ENCODE peak calls at places on chromosome 21, in seven cellular contexts. One of them, this sample, is unnamed.

GRCh38 chr21:27759091-27759659 is 792.3 kb upstream of the ADAMTS5 start:
- DNase-seq in stimulated activated CD8-positive, alpha-beta memory T cell treated with anti-CD3 and anti-CD28 coated beads, Interleukin-2, amount 100 ng/mL, for 1 hour: no peak
- DNase-seq in HAP-1: no peak
- DNase-seq in NCI-H1105 treated with DMSO at 0.1 percent for 48 hours: no peak
- DNase-seq in left colon: peak; percentile 38
- DNase-seq in activated CD8-positive, alpha-beta memory T cell treated with anti-CD3 and anti-CD28 coated beads for 1 hour: no peak
- DNase-seq in T-helper 1 cell: no peak
- DNase-seq in this sample: no peak

GRCh38 chr21:31912501-31912900 is 39.7 kb downstream of the HUNK start:
- DNase-seq in left colon: no peak
- DNase-seq in HAP-1: no peak
- DNase-seq in T-helper 1 cell: no peak
- DNase-seq in activated CD8-positive, alpha-beta memory T cell treated with anti-CD3 and anti-CD28 coated beads for 1 hour: no peak
- DNase-seq in stimulated activated CD8-positive, alpha-beta memory T cell treated with anti-CD3 and anti-CD28 coated beads, Interleukin-2, amount 100 ng/mL, for 1 hour: no peak
- DNase-seq in NCI-H1105 treated with DMSO at 0.1 percent for 48 hours: no peak
- DNase-seq in this sample: no peak

GRCh38 chr21:42352433-42353095 is 1.8 kb upstream of the TFF2 start:
- DNase-seq in left colon: peak; percentile 6
- DNase-seq in T-helper 1 cell: no peak
- DNase-seq in NCI-H1105 treated with DMSO at 0.1 percent for 48 hours: no peak
- DNase-seq in HAP-1: no peak
- DNase-seq in activated CD8-positive, alpha-beta memory T cell treated with anti-CD3 and anti-CD28 coated beads for 1 hour: no peak
- DNase-seq in stimulated activated CD8-positive, alpha-beta memory T cell treated with anti-CD3 and anti-CD28 coated beads, Interleukin-2, amount 100 ng/mL, for 1 hour: no peak
- DNase-seq in this sample: no peak

GRCh38 chr21:41992576-41992975 is 17.6 kb downstream of the ZBTB21 start:
- DNase-seq in T-helper 1 cell: no peak
- DNase-seq in left colon: no peak
- DNase-seq in NCI-H1105 treated with DMSO at 0.1 percent for 48 hours: no peak
- DNase-seq in stimulated activated CD8-positive, alpha-beta memory T cell treated with anti-CD3 and anti-CD28 coated beads, Interleukin-2, amount 100 ng/mL, for 1 hour: no peak
- DNase-seq in HAP-1: no peak
- DNase-seq in activated CD8-positive, alpha-beta memory T cell treated with anti-CD3 and anti-CD28 coated beads for 1 hour: no peak
- DNase-seq in this sample: no peak

GRCh38 chr21:27173052-27173451 is 206.2 kb upstream of the ADAMTS5 start:
- DNase-seq in stimulated activated CD8-positive, alpha-beta memory T cell treated with anti-CD3 and anti-CD28 coated beads, Interleukin-2, amount 100 ng/mL, for 1 hour: no peak
- DNase-seq in left colon: no peak
- DNase-seq in activated CD8-positive, alpha-beta memory T cell treated with anti-CD3 and anti-CD28 coated beads for 1 hour: no peak
- DNase-seq in HAP-1: no peak
- DNase-seq in NCI-H1105 treated with DMSO at 0.1 percent for 48 hours: no peak
- DNase-seq in T-helper 1 cell: no peak
- DNase-seq in this sample: no peak

GRCh38 chr21:14321042-14321441 is 61.9 kb downstream of the HSPA13 start:
- DNase-seq in T-helper 1 cell: no peak
- DNase-seq in HAP-1: no peak
- DNase-seq in activated CD8-positive, alpha-beta memory T cell treated with anti-CD3 and anti-CD28 coated beads for 1 hour: no peak
- DNase-seq in left colon: no peak
- DNase-seq in stimulated activated CD8-positive, alpha-beta memory T cell treated with anti-CD3 and anti-CD28 coated beads, Interleukin-2, amount 100 ng/mL, for 1 hour: no peak
- DNase-seq in NCI-H1105 treated with DMSO at 0.1 percent for 48 hours: no peak
- DNase-seq in this sample: no peak

GRCh38 chr21:25908495-25908894 is 173.7 kb downstream of the GABPA start:
- DNase-seq in T-helper 1 cell: no peak
- DNase-seq in NCI-H1105 treated with DMSO at 0.1 percent for 48 hours: no peak
- DNase-seq in HAP-1: no peak
- DNase-seq in left colon: no peak
- DNase-seq in activated CD8-positive, alpha-beta memory T cell treated with anti-CD3 and anti-CD28 coated beads for 1 hour: no peak
- DNase-seq in stimulated activated CD8-positive, alpha-beta memory T cell treated with anti-CD3 and anti-CD28 coated beads, Interleukin-2, amount 100 ng/mL, for 1 hour: no peak
- DNase-seq in this sample: no peak

GRCh38 chr21:26782754-26783153 is 62.5 kb downstream of the ADAMTS1 start:
- DNase-seq in stimulated activated CD8-positive, alpha-beta memory T cell treated with anti-CD3 and anti-CD28 coated beads, Interleukin-2, amount 100 ng/mL, for 1 hour: no peak
- DNase-seq in T-helper 1 cell: no peak
- DNase-seq in activated CD8-positive, alpha-beta memory T cell treated with anti-CD3 and anti-CD28 coated beads for 1 hour: no peak
- DNase-seq in NCI-H1105 treated with DMSO at 0.1 percent for 48 hours: no peak
- DNase-seq in left colon: no peak
- DNase-seq in HAP-1: no peak
- DNase-seq in this sample: no peak

GRCh38 chr21:34004984-34005383 is 68.4 kb upstream of the MRPS6 start:
- DNase-seq in NCI-H1105 treated with DMSO at 0.1 percent for 48 hours: no peak
- DNase-seq in HAP-1: no peak
- DNase-seq in T-helper 1 cell: no peak
- DNase-seq in left colon: no peak
- DNase-seq in stimulated activated CD8-positive, alpha-beta memory T cell treated with anti-CD3 and anti-CD28 coated beads, Interleukin-2, amount 100 ng/mL, for 1 hour: no peak
- DNase-seq in activated CD8-positive, alpha-beta memory T cell treated with anti-CD3 and anti-CD28 coated beads for 1 hour: no peak
- DNase-seq in this sample: no peak

GRCh38 chr21:45869121-45870007 is 112.2 kb upstream of the COL6A1 start:
- DNase-seq in activated CD8-positive, alpha-beta memory T cell treated with anti-CD3 and anti-CD28 coated beads for 1 hour: no peak
- DNase-seq in T-helper 1 cell: no peak
- DNase-seq in HAP-1: no peak
- DNase-seq in NCI-H1105 treated with DMSO at 0.1 percent for 48 hours: no peak
- DNase-seq in stimulated activated CD8-positive, alpha-beta memory T cell treated with anti-CD3 and anti-CD28 coated beads, Interleukin-2, amount 100 ng/mL, for 1 hour: no peak
- DNase-seq in left colon: no peak
- DNase-seq in this sample: no peak

GRCh38 chr21:33971492-33972013 is 55.9 kb upstream of the ATP5PO start:
- DNase-seq in activated CD8-positive, alpha-beta memory T cell treated with anti-CD3 and anti-CD28 coated beads for 1 hour: no peak
- DNase-seq in NCI-H1105 treated with DMSO at 0.1 percent for 48 hours: no peak
- DNase-seq in left colon: no peak
- DNase-seq in T-helper 1 cell: no peak
- DNase-seq in stimulated activated CD8-positive, alpha-beta memory T cell treated with anti-CD3 and anti-CD28 coated beads, Interleukin-2, amount 100 ng/mL, for 1 hour: no peak
- DNase-seq in HAP-1: peak; percentile 17
- DNase-seq in this sample: no peak

GRCh38 chr21:44370027-44370735 is 16.8 kb downstream of the TRPM2 start:
- DNase-seq in stimulated activated CD8-positive, alpha-beta memory T cell treated with anti-CD3 and anti-CD28 coated beads, Interleukin-2, amount 100 ng/mL, for 1 hour: no peak
- DNase-seq in HAP-1: no peak
- DNase-seq in T-helper 1 cell: no peak
- DNase-seq in left colon: peak; percentile 12
- DNase-seq in NCI-H1105 treated with DMSO at 0.1 percent for 48 hours: peak; percentile 64
- DNase-seq in activated CD8-positive, alpha-beta memory T cell treated with anti-CD3 and anti-CD28 coated beads for 1 hour: no peak
- DNase-seq in this sample: no peak

GRCh38 chr21:41632748-41633475 is 125.0 kb upstream of the TMPRSS2 start:
- DNase-seq in activated CD8-positive, alpha-beta memory T cell treated with anti-CD3 and anti-CD28 coated beads for 1 hour: no peak
- DNase-seq in T-helper 1 cell: no peak
- DNase-seq in NCI-H1105 treated with DMSO at 0.1 percent for 48 hours: peak; percentile 60
- DNase-seq in stimulated activated CD8-positive, alpha-beta memory T cell treated with anti-CD3 and anti-CD28 coated beads, Interleukin-2, amount 100 ng/mL, for 1 hour: no peak
- DNase-seq in left colon: no peak
- DNase-seq in HAP-1: no peak
- DNase-seq in this sample: no peak

GRCh38 chr21:39663742-39664492 is 51.2 kb downstream of the B3GALT5 start:
- DNase-seq in left colon: peak; percentile 21
- DNase-seq in activated CD8-positive, alpha-beta memory T cell treated with anti-CD3 and anti-CD28 coated beads for 1 hour: no peak
- DNase-seq in NCI-H1105 treated with DMSO at 0.1 percent for 48 hours: no peak
- DNase-seq in stimulated activated CD8-positive, alpha-beta memory T cell treated with anti-CD3 and anti-CD28 coated beads, Interleukin-2, amount 100 ng/mL, for 1 hour: no peak
- DNase-seq in HAP-1: no peak
- DNase-seq in T-helper 1 cell: no peak
- DNase-seq in this sample: no peak

GRCh38 chr21:45226540-45227326 is 61.0 kb downstream of the POFUT2 start:
- DNase-seq in activated CD8-positive, alpha-beta memory T cell treated with anti-CD3 and anti-CD28 coated beads for 1 hour: no peak
- DNase-seq in T-helper 1 cell: peak; percentile 10
- DNase-seq in HAP-1: no peak
- DNase-seq in stimulated activated CD8-positive, alpha-beta memory T cell treated with anti-CD3 and anti-CD28 coated beads, Interleukin-2, amount 100 ng/mL, for 1 hour: no peak
- DNase-seq in NCI-H1105 treated with DMSO at 0.1 percent for 48 hours: no peak
- DNase-seq in left colon: no peak
- DNase-seq in this sample: no peak

GRCh38 chr21:44420416-44421205 is 34.7 kb upstream of the LRRC3 start:
- DNase-seq in NCI-H1105 treated with DMSO at 0.1 percent for 48 hours: no peak
- DNase-seq in activated CD8-positive, alpha-beta memory T cell treated with anti-CD3 and anti-CD28 coated beads for 1 hour: no peak
- DNase-seq in left colon: peak; percentile 4
- DNase-seq in stimulated activated CD8-positive, alpha-beta memory T cell treated with anti-CD3 and anti-CD28 coated beads, Interleukin-2, amount 100 ng/mL, for 1 hour: no peak
- DNase-seq in HAP-1: no peak
- DNase-seq in T-helper 1 cell: no peak
- DNase-seq in this sample: no peak

GRCh38 chr21:42837421-42838211 is 41.7 kb downstream of the WDR4 start:
- DNase-seq in NCI-H1105 treated with DMSO at 0.1 percent for 48 hours: no peak
- DNase-seq in stimulated activated CD8-positive, alpha-beta memory T cell treated with anti-CD3 and anti-CD28 coated beads, Interleukin-2, amount 100 ng/mL, for 1 hour: no peak
- DNase-seq in activated CD8-positive, alpha-beta memory T cell treated with anti-CD3 and anti-CD28 coated beads for 1 hour: no peak
- DNase-seq in left colon: no peak
- DNase-seq in T-helper 1 cell: no peak
- DNase-seq in HAP-1: no peak
- DNase-seq in this sample: no peak

GRCh38 chr21:36330904-36331303 is 10.9 kb downstream of the MORC3 start:
- DNase-seq in T-helper 1 cell: peak; percentile 42
- DNase-seq in activated CD8-positive, alpha-beta memory T cell treated with anti-CD3 and anti-CD28 coated beads for 1 hour: peak; percentile 19
- DNase-seq in stimulated activated CD8-positive, alpha-beta memory T cell treated with anti-CD3 and anti-CD28 coated beads, Interleukin-2, amount 100 ng/mL, for 1 hour: peak; percentile 7
- DNase-seq in NCI-H1105 treated with DMSO at 0.1 percent for 48 hours: no peak
- DNase-seq in left colon: peak; percentile 45
- DNase-seq in HAP-1: peak; percentile 52
- DNase-seq in this sample: no peak

GRCh38 chr21:35020446-35020845 is 28.7 kb downstream of the RUNX1 start:
- DNase-seq in HAP-1: no peak
- DNase-seq in activated CD8-positive, alpha-beta memory T cell treated with anti-CD3 and anti-CD28 coated beads for 1 hour: no peak
- DNase-seq in NCI-H1105 treated with DMSO at 0.1 percent for 48 hours: no peak
- DNase-seq in stimulated activated CD8-positive, alpha-beta memory T cell treated with anti-CD3 and anti-CD28 coated beads, Interleukin-2, amount 100 ng/mL, for 1 hour: peak; percentile 18
- DNase-seq in T-helper 1 cell: no peak
- DNase-seq in left colon: no peak
- DNase-seq in this sample: no peak

GRCh38 chr21:35226960-35227741 is 178.0 kb upstream of the RUNX1 start:
- DNase-seq in stimulated activated CD8-positive, alpha-beta memory T cell treated with anti-CD3 and anti-CD28 coated beads, Interleukin-2, amount 100 ng/mL, for 1 hour: no peak
- DNase-seq in HAP-1: no peak
- DNase-seq in activated CD8-positive, alpha-beta memory T cell treated with anti-CD3 and anti-CD28 coated beads for 1 hour: no peak
- DNase-seq in left colon: no peak
- DNase-seq in NCI-H1105 treated with DMSO at 0.1 percent for 48 hours: no peak
- DNase-seq in T-helper 1 cell: peak; percentile 42
- DNase-seq in this sample: no peak

GRCh38 chr21:37915516-37915915 is 741 bp downstream of the KCNJ6 start:
- DNase-seq in HAP-1: no peak
- DNase-seq in activated CD8-positive, alpha-beta memory T cell treated with anti-CD3 and anti-CD28 coated beads for 1 hour: no peak
- DNase-seq in left colon: no peak
- DNase-seq in NCI-H1105 treated with DMSO at 0.1 percent for 48 hours: peak; percentile 74
- DNase-seq in T-helper 1 cell: no peak
- DNase-seq in stimulated activated CD8-positive, alpha-beta memory T cell treated with anti-CD3 and anti-CD28 coated beads, Interleukin-2, amount 100 ng/mL, for 1 hour: no peak
- DNase-seq in this sample: no peak

GRCh38 chr21:46116189-46116845 is 18.4 kb downstream of the COL6A2 start:
- DNase-seq in T-helper 1 cell: no peak
- DNase-seq in stimulated activated CD8-positive, alpha-beta memory T cell treated with anti-CD3 and anti-CD28 coated beads, Interleukin-2, amount 100 ng/mL, for 1 hour: no peak
- DNase-seq in HAP-1: no peak
- DNase-seq in left colon: peak; percentile 19
- DNase-seq in NCI-H1105 treated with DMSO at 0.1 percent for 48 hours: no peak
- DNase-seq in activated CD8-positive, alpha-beta memory T cell treated with anti-CD3 and anti-CD28 coated beads for 1 hour: no peak
- DNase-seq in this sample: peak; percentile 17

GRCh38 chr21:44485254-44485793 is 30.0 kb downstream of the LRRC3 start:
- DNase-seq in T-helper 1 cell: peak; percentile 29
- DNase-seq in HAP-1: no peak
- DNase-seq in NCI-H1105 treated with DMSO at 0.1 percent for 48 hours: no peak
- DNase-seq in stimulated activated CD8-positive, alpha-beta memory T cell treated with anti-CD3 and anti-CD28 coated beads, Interleukin-2, amount 100 ng/mL, for 1 hour: peak; percentile 12
- DNase-seq in left colon: no peak
- DNase-seq in activated CD8-positive, alpha-beta memory T cell treated with anti-CD3 and anti-CD28 coated beads for 1 hour: peak; percentile 19
- DNase-seq in this sample: no peak

GRCh38 chr21:45202889-45203288 is 84.8 kb downstream of the POFUT2 start:
- DNase-seq in left colon: no peak
- DNase-seq in activated CD8-positive, alpha-beta memory T cell treated with anti-CD3 and anti-CD28 coated beads for 1 hour: no peak
- DNase-seq in stimulated activated CD8-positive, alpha-beta memory T cell treated with anti-CD3 and anti-CD28 coated beads, Interleukin-2, amount 100 ng/mL, for 1 hour: no peak
- DNase-seq in NCI-H1105 treated with DMSO at 0.1 percent for 48 hours: no peak
- DNase-seq in HAP-1: no peak
- DNase-seq in T-helper 1 cell: no peak
- DNase-seq in this sample: no peak

GRCh38 chr21:29194342-29194741 is 63.9 kb downstream of the MAP3K7CL start:
- DNase-seq in NCI-H1105 treated with DMSO at 0.1 percent for 48 hours: no peak
- DNase-seq in left colon: no peak
- DNase-seq in activated CD8-positive, alpha-beta memory T cell treated with anti-CD3 and anti-CD28 coated beads for 1 hour: no peak
- DNase-seq in stimulated activated CD8-positive, alpha-beta memory T cell treated with anti-CD3 and anti-CD28 coated beads, Interleukin-2, amount 100 ng/mL, for 1 hour: no peak
- DNase-seq in T-helper 1 cell: no peak
- DNase-seq in HAP-1: peak; percentile 33
- DNase-seq in this sample: no peak

GRCh38 chr21:46191686-46192575 is 7.7 kb upstream of the SPATC1L start:
- DNase-seq in activated CD8-positive, alpha-beta memory T cell treated with anti-CD3 and anti-CD28 coated beads for 1 hour: no peak
- DNase-seq in T-helper 1 cell: no peak
- DNase-seq in left colon: no peak
- DNase-seq in NCI-H1105 treated with DMSO at 0.1 percent for 48 hours: no peak
- DNase-seq in HAP-1: no peak
- DNase-seq in stimulated activated CD8-positive, alpha-beta memory T cell treated with anti-CD3 and anti-CD28 coated beads, Interleukin-2, amount 100 ng/mL, for 1 hour: no peak
- DNase-seq in this sample: peak; percentile 3

GRCh38 chr21:43193651-43194302 is 25.0 kb downstream of the CRYAA start:
- DNase-seq in stimulated activated CD8-positive, alpha-beta memory T cell treated with anti-CD3 and anti-CD28 coated beads, Interleukin-2, amount 100 ng/mL, for 1 hour: no peak
- DNase-seq in NCI-H1105 treated with DMSO at 0.1 percent for 48 hours: no peak
- DNase-seq in T-helper 1 cell: no peak
- DNase-seq in activated CD8-positive, alpha-beta memory T cell treated with anti-CD3 and anti-CD28 coated beads for 1 hour: no peak
- DNase-seq in left colon: peak; percentile 23
- DNase-seq in HAP-1: no peak
- DNase-seq in this sample: no peak

GRCh38 chr21:32782698-32783097 is 11.1 kb upstream of the PAXBP1 start:
- DNase-seq in left colon: no peak
- DNase-seq in activated CD8-positive, alpha-beta memory T cell treated with anti-CD3 and anti-CD28 coated beads for 1 hour: no peak
- DNase-seq in NCI-H1105 treated with DMSO at 0.1 percent for 48 hours: no peak
- DNase-seq in T-helper 1 cell: no peak
- DNase-seq in HAP-1: no peak
- DNase-seq in stimulated activated CD8-positive, alpha-beta memory T cell treated with anti-CD3 and anti-CD28 coated beads, Interleukin-2, amount 100 ng/mL, for 1 hour: no peak
- DNase-seq in this sample: no peak

GRCh38 chr21:35575280-35575915 is 484.9 kb downstream of the SETD4 start:
- DNase-seq in left colon: no peak
- DNase-seq in NCI-H1105 treated with DMSO at 0.1 percent for 48 hours: no peak
- DNase-seq in T-helper 1 cell: no peak
- DNase-seq in activated CD8-positive, alpha-beta memory T cell treated with anti-CD3 and anti-CD28 coated beads for 1 hour: no peak
- DNase-seq in stimulated activated CD8-positive, alpha-beta memory T cell treated with anti-CD3 and anti-CD28 coated beads, Interleukin-2, amount 100 ng/mL, for 1 hour: no peak
- DNase-seq in HAP-1: no peak
- DNase-seq in this sample: no peak

GRCh38 chr21:45319461-45320211 is 31.9 kb upstream of the POFUT2 start:
- DNase-seq in T-helper 1 cell: no peak
- DNase-seq in left colon: no peak
- DNase-seq in NCI-H1105 treated with DMSO at 0.1 percent for 48 hours: no peak
- DNase-seq in stimulated activated CD8-positive, alpha-beta memory T cell treated with anti-CD3 and anti-CD28 coated beads, Interleukin-2, amount 100 ng/mL, for 1 hour: no peak
- DNase-seq in activated CD8-positive, alpha-beta memory T cell treated with anti-CD3 and anti-CD28 coated beads for 1 hour: no peak
- DNase-seq in HAP-1: no peak
- DNase-seq in this sample: no peak

GRCh38 chr21:41660748-41661147 is 106.1 kb downstream of the RIPK4 start:
- DNase-seq in T-helper 1 cell: no peak
- DNase-seq in NCI-H1105 treated with DMSO at 0.1 percent for 48 hours: no peak
- DNase-seq in activated CD8-positive, alpha-beta memory T cell treated with anti-CD3 and anti-CD28 coated beads for 1 hour: no peak
- DNase-seq in stimulated activated CD8-positive, alpha-beta memory T cell treated with anti-CD3 and anti-CD28 coated beads, Interleukin-2, amount 100 ng/mL, for 1 hour: no peak
- DNase-seq in left colon: no peak
- DNase-seq in HAP-1: no peak
- DNase-seq in this sample: no peak

GRCh38 chr21:36111238-36111637 is 23.6 kb upstream of the CBR3 start:
- DNase-seq in stimulated activated CD8-positive, alpha-beta memory T cell treated with anti-CD3 and anti-CD28 coated beads, Interleukin-2, amount 100 ng/mL, for 1 hour: no peak
- DNase-seq in HAP-1: no peak
- DNase-seq in activated CD8-positive, alpha-beta memory T cell treated with anti-CD3 and anti-CD28 coated beads for 1 hour: no peak
- DNase-seq in left colon: no peak
- DNase-seq in NCI-H1105 treated with DMSO at 0.1 percent for 48 hours: no peak
- DNase-seq in T-helper 1 cell: no peak
- DNase-seq in this sample: no peak

GRCh38 chr21:45294509-45295291 is 7.0 kb upstream of the POFUT2 start:
- DNase-seq in left colon: peak; percentile 87
- DNase-seq in HAP-1: no peak
- DNase-seq in T-helper 1 cell: no peak
- DNase-seq in activated CD8-positive, alpha-beta memory T cell treated with anti-CD3 and anti-CD28 coated beads for 1 hour: no peak
- DNase-seq in NCI-H1105 treated with DMSO at 0.1 percent for 48 hours: no peak
- DNase-seq in stimulated activated CD8-positive, alpha-beta memory T cell treated with anti-CD3 and anti-CD28 coated beads, Interleukin-2, amount 100 ng/mL, for 1 hour: no peak
- DNase-seq in this sample: no peak

GRCh38 chr21:32122082-32122481 is 156.8 kb downstream of the MIS18A start:
- DNase-seq in stimulated activated CD8-positive, alpha-beta memory T cell treated with anti-CD3 and anti-CD28 coated beads, Interleukin-2, amount 100 ng/mL, for 1 hour: no peak
- DNase-seq in HAP-1: no peak
- DNase-seq in NCI-H1105 treated with DMSO at 0.1 percent for 48 hours: no peak
- DNase-seq in left colon: no peak
- DNase-seq in activated CD8-positive, alpha-beta memory T cell treated with anti-CD3 and anti-CD28 coated beads for 1 hour: no peak
- DNase-seq in T-helper 1 cell: no peak
- DNase-seq in this sample: no peak

GRCh38 chr21:34129971-34130597 is 56.7 kb downstream of the MRPS6 start:
- DNase-seq in HAP-1: peak; percentile 70
- DNase-seq in T-helper 1 cell: no peak
- DNase-seq in left colon: no peak
- DNase-seq in NCI-H1105 treated with DMSO at 0.1 percent for 48 hours: no peak
- DNase-seq in activated CD8-positive, alpha-beta memory T cell treated with anti-CD3 and anti-CD28 coated beads for 1 hour: no peak
- DNase-seq in stimulated activated CD8-positive, alpha-beta memory T cell treated with anti-CD3 and anti-CD28 coated beads, Interleukin-2, amount 100 ng/mL, for 1 hour: no peak
- DNase-seq in this sample: no peak

GRCh38 chr21:38948377-38948776 is 142.6 kb downstream of the ETS2 start:
- DNase-seq in T-helper 1 cell: no peak
- DNase-seq in left colon: no peak
- DNase-seq in activated CD8-positive, alpha-beta memory T cell treated with anti-CD3 and anti-CD28 coated beads for 1 hour: no peak
- DNase-seq in HAP-1: no peak
- DNase-seq in stimulated activated CD8-positive, alpha-beta memory T cell treated with anti-CD3 and anti-CD28 coated beads, Interleukin-2, amount 100 ng/mL, for 1 hour: no peak
- DNase-seq in NCI-H1105 treated with DMSO at 0.1 percent for 48 hours: no peak
- DNase-seq in this sample: no peak

GRCh38 chr21:41673596-41674335 is 93.1 kb downstream of the RIPK4 start:
- DNase-seq in stimulated activated CD8-positive, alpha-beta memory T cell treated with anti-CD3 and anti-CD28 coated beads, Interleukin-2, amount 100 ng/mL, for 1 hour: no peak
- DNase-seq in left colon: no peak
- DNase-seq in T-helper 1 cell: no peak
- DNase-seq in NCI-H1105 treated with DMSO at 0.1 percent for 48 hours: no peak
- DNase-seq in activated CD8-positive, alpha-beta memory T cell treated with anti-CD3 and anti-CD28 coated beads for 1 hour: no peak
- DNase-seq in HAP-1: no peak
- DNase-seq in this sample: no peak

GRCh38 chr21:33059319-33059894 is 10.5 kb upstream of the OLIG1 start:
- DNase-seq in HAP-1: no peak
- DNase-seq in NCI-H1105 treated with DMSO at 0.1 percent for 48 hours: no peak
- DNase-seq in left colon: no peak
- DNase-seq in T-helper 1 cell: no peak
- DNase-seq in stimulated activated CD8-positive, alpha-beta memory T cell treated with anti-CD3 and anti-CD28 coated beads, Interleukin-2, amount 100 ng/mL, for 1 hour: no peak
- DNase-seq in activated CD8-positive, alpha-beta memory T cell treated with anti-CD3 and anti-CD28 coated beads for 1 hour: no peak
- DNase-seq in this sample: no peak

This sample was measured in omental fat pad.